ENCODE peak calls at places on chromosomes 3 and 15, in five cellular contexts. One of them, this sample, is unnamed.

GRCh38 chr3:8529738-8530525 is 28.3 kb downstream of the LMCD1 start:
- DNase-seq in A549: peak
- DNase-seq in cardiac muscle cell: no peak
- DNase-seq in neural progenitor cell: peak
- DNase-seq in CD4-positive, alpha-beta memory T cell: no peak
- DNase-seq in this sample: peak

GRCh38 chr15:68623301-68623892 is 44.6 kb downstream of the CORO2B start:
- DNase-seq in A549: no peak
- DNase-seq in cardiac muscle cell: no peak
- DNase-seq in neural progenitor cell: peak
- DNase-seq in CD4-positive, alpha-beta memory T cell: no peak
- DNase-seq in this sample: peak

GRCh38 chr15:46442901-46443590 is 808.2 kb downstream of the SQOR start:
- DNase-seq in CD4-positive, alpha-beta memory T cell: no peak
- DNase-seq in A549: no peak
- DNase-seq in cardiac muscle cell: no peak
- DNase-seq in neural progenitor cell: no peak
- DNase-seq in this sample: no peak

GRCh38 chr3:52484680-52485461 is 10.3 kb upstream of the STAB1 start:
- DNase-seq in A549: no peak
- DNase-seq in neural progenitor cell: no peak
- DNase-seq in CD4-positive, alpha-beta memory T cell: no peak
- DNase-seq in cardiac muscle cell: no peak
- DNase-seq in this sample: no peak

GRCh38 chr3:159852821-159853505 is 135.7 kb upstream of the IL12A start:
- DNase-seq in cardiac muscle cell: peak
- DNase-seq in neural progenitor cell: peak
- DNase-seq in CD4-positive, alpha-beta memory T cell: no peak
- DNase-seq in A549: peak
- DNase-seq in this sample: peak

GRCh38 chr3:186044973-186045372 is 63.9 kb downstream of the ETV5 start:
- DNase-seq in CD4-positive, alpha-beta memory T cell: no peak
- DNase-seq in neural progenitor cell: peak
- DNase-seq in cardiac muscle cell: no peak
- DNase-seq in A549: no peak
- DNase-seq in this sample: no peak

GRCh38 chr3:197500812-197501211 is 55.0 kb downstream of the BDH1 start:
- DNase-seq in CD4-positive, alpha-beta memory T cell: no peak
- DNase-seq in A549: no peak
- DNase-seq in cardiac muscle cell: no peak
- DNase-seq in neural progenitor cell: no peak
- DNase-seq in this sample: no peak

GRCh38 chr15:44804303-44805046 is 68.1 kb downstream of the TRIM69 start:
- DNase-seq in A549: no peak
- DNase-seq in CD4-positive, alpha-beta memory T cell: no peak
- DNase-seq in cardiac muscle cell: no peak
- DNase-seq in neural progenitor cell: no peak
- DNase-seq in this sample: no peak

GRCh38 chr3:66468016-66468735 is 32.6 kb downstream of the LRIG1 start:
- DNase-seq in neural progenitor cell: no peak
- DNase-seq in A549: no peak
- DNase-seq in cardiac muscle cell: no peak
- DNase-seq in CD4-positive, alpha-beta memory T cell: no peak
- DNase-seq in this sample: no peak

GRCh38 chr3:15382405-15382923 is 44.9 kb downstream of the METTL6 start:
- DNase-seq in CD4-positive, alpha-beta memory T cell: no peak
- DNase-seq in A549: no peak
- DNase-seq in cardiac muscle cell: no peak
- DNase-seq in neural progenitor cell: no peak
- DNase-seq in this sample: no peak

GRCh38 chr15:78120523-78120922 is 10.7 kb downstream of the CIB2 start:
- DNase-seq in neural progenitor cell: peak
- DNase-seq in cardiac muscle cell: no peak
- DNase-seq in CD4-positive, alpha-beta memory T cell: no peak
- DNase-seq in A549: no peak
- DNase-seq in this sample: no peak
- H3K27ac ChIP-seq in neural progenitor cell: no peak
- H3K27ac ChIP-seq in cardiac muscle cell: peak
- H3K27ac ChIP-seq in CD4-positive, alpha-beta memory T cell: no peak
- H3K27ac ChIP-seq in A549: no peak
- H3K27ac ChIP-seq in this sample: no peak

GRCh38 chr3:41127414-41127813 is 71.9 kb upstream of the CTNNB1 start:
- DNase-seq in cardiac muscle cell: no peak
- DNase-seq in neural progenitor cell: no peak
- DNase-seq in A549: no peak
- DNase-seq in CD4-positive, alpha-beta memory T cell: no peak
- DNase-seq in this sample: no peak
- H3K27ac ChIP-seq in cardiac muscle cell: no peak
- H3K27ac ChIP-seq in neural progenitor cell: no peak
- H3K27ac ChIP-seq in A549: no peak
- H3K27ac ChIP-seq in CD4-positive, alpha-beta memory T cell: no peak
- H3K27ac ChIP-seq in this sample: no peak

GRCh38 chr3:58038675-58039302 is 30.6 kb downstream of the FLNB start:
- DNase-seq in A549: no peak
- DNase-seq in neural progenitor cell: no peak
- DNase-seq in cardiac muscle cell: no peak
- DNase-seq in CD4-positive, alpha-beta memory T cell: no peak
- DNase-seq in this sample: no peak

GRCh38 chr3:58037141-58037910 is 29.1 kb downstream of the FLNB start:
- DNase-seq in neural progenitor cell: no peak
- DNase-seq in A549: no peak
- DNase-seq in CD4-positive, alpha-beta memory T cell: no peak
- DNase-seq in cardiac muscle cell: no peak
- DNase-seq in this sample: no peak

GRCh38 chr3:58036287-58037032 is 28.2 kb downstream of the FLNB start:
- DNase-seq in neural progenitor cell: no peak
- DNase-seq in cardiac muscle cell: no peak
- DNase-seq in A549: no peak
- DNase-seq in CD4-positive, alpha-beta memory T cell: no peak
- DNase-seq in this sample: no peak

GRCh38 chr3:58034738-58035511 is 26.7 kb downstream of the FLNB start:
- DNase-seq in neural progenitor cell: peak
- DNase-seq in cardiac muscle cell: no peak
- DNase-seq in CD4-positive, alpha-beta memory T cell: peak
- DNase-seq in A549: no peak
- DNase-seq in this sample: peak

GRCh38 chr3:58035512-58035867 is 27.3 kb downstream of the FLNB start:
- DNase-seq in cardiac muscle cell: no peak
- DNase-seq in A549: no peak
- DNase-seq in CD4-positive, alpha-beta memory T cell: no peak
- DNase-seq in neural progenitor cell: no peak
- DNase-seq in this sample: no peak
- H3K27ac ChIP-seq in cardiac muscle cell: peak
- H3K27ac ChIP-seq in A549: no peak
- H3K27ac ChIP-seq in CD4-positive, alpha-beta memory T cell: peak
- H3K27ac ChIP-seq in neural progenitor cell: no peak
- H3K27ac ChIP-seq in this sample: no peak

GRCh38 chr15:40103864-40104271 is 4.8 kb downstream of the BMF start:
- DNase-seq in cardiac muscle cell: no peak
- DNase-seq in neural progenitor cell: no peak
- DNase-seq in CD4-positive, alpha-beta memory T cell: no peak
- DNase-seq in A549: no peak
- DNase-seq in this sample: no peak

GRCh38 chr15:40106203-40107161 is 2.2 kb downstream of the BMF start:
- DNase-seq in A549: peak
- DNase-seq in neural progenitor cell: peak
- DNase-seq in cardiac muscle cell: peak
- DNase-seq in CD4-positive, alpha-beta memory T cell: no peak
- DNase-seq in this sample: peak

GRCh38 chr15:40105517-40106202 is 3.0 kb downstream of the BMF start:
- DNase-seq in neural progenitor cell: no peak
- DNase-seq in cardiac muscle cell: no peak
- DNase-seq in A549: no peak
- DNase-seq in CD4-positive, alpha-beta memory T cell: no peak
- DNase-seq in this sample: no peak

GRCh38 chr15:40104296-40104864 is 4.3 kb downstream of the BMF start:
- DNase-seq in A549: no peak
- DNase-seq in neural progenitor cell: no peak
- DNase-seq in cardiac muscle cell: no peak
- DNase-seq in CD4-positive, alpha-beta memory T cell: no peak
- DNase-seq in this sample: no peak

DNA sequence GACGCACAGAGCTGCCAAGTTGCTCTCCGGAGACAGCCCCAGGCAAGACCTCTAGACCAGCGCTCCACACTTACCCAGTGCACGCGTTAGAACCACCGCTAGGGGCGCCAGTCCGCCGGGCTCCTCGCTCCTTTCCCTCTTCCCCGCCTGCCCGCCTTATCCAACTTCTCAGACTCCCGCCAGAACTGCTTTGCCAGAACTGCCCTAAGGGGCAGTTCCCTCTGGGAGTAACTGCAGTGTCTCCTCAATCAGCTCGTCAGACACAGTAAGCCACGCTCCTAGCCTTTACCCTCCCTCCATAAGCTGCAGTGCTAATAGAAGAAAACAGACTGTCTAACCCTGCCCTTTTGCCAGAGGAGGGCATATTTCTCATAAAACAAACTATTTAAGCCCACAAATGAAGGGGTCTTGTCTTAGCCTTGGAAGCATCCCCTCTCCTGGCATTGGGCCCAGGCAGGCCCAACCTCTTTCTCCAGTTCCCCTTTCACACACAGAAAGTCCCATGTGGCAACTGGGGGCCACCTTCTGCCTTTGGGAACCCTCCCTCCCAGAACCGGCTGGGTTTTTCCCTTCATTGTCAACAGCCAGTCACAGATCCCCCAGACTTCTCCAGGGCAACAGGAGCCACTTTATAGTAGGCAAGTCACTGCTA is 3.7 kb downstream of the BMF start:
- DNase-seq in A549: peak
- DNase-seq in neural progenitor cell: peak
- DNase-seq in cardiac muscle cell: peak
- DNase-seq in CD4-positive, alpha-beta memory T cell: peak
- DNase-seq in this sample: peak
- H3K27ac ChIP-seq in A549: peak
- H3K27ac ChIP-seq in neural progenitor cell: no peak
- H3K27ac ChIP-seq in cardiac muscle cell: no peak
- H3K27ac ChIP-seq in CD4-positive, alpha-beta memory T cell: no peak
- H3K27ac ChIP-seq in this sample: peak

GRCh38 chr3:40505599-40506462 is at the start of gene ZNF620:
- DNase-seq in cardiac muscle cell: peak
- DNase-seq in CD4-positive, alpha-beta memory T cell: peak
- DNase-seq in A549: peak
- DNase-seq in neural progenitor cell: peak
- DNase-seq in this sample: peak

GRCh38 chr3:40499952-40500351 is 5.9 kb upstream of the ZNF620 start:
- DNase-seq in A549: no peak
- DNase-seq in neural progenitor cell: no peak
- DNase-seq in CD4-positive, alpha-beta memory T cell: no peak
- DNase-seq in cardiac muscle cell: no peak
- DNase-seq in this sample: no peak

GRCh38 chr3:40504636-40505430 is 1.0 kb upstream of the ZNF620 start:
- DNase-seq in CD4-positive, alpha-beta memory T cell: no peak
- DNase-seq in neural progenitor cell: no peak
- DNase-seq in A549: no peak
- DNase-seq in cardiac muscle cell: no peak
- DNase-seq in this sample: no peak
- H3K27ac ChIP-seq in CD4-positive, alpha-beta memory T cell: no peak
- H3K27ac ChIP-seq in neural progenitor cell: no peak
- H3K27ac ChIP-seq in A549: no peak
- H3K27ac ChIP-seq in cardiac muscle cell: no peak
- H3K27ac ChIP-seq in this sample: no peak

GRCh38 chr3:195900426-195901355 is 7.7 kb downstream of the TNK2 start:
- DNase-seq in A549: no peak
- DNase-seq in cardiac muscle cell: no peak
- DNase-seq in CD4-positive, alpha-beta memory T cell: peak
- DNase-seq in neural progenitor cell: no peak
- DNase-seq in this sample: no peak
- H3K27ac ChIP-seq in A549: no peak
- H3K27ac ChIP-seq in cardiac muscle cell: no peak
- H3K27ac ChIP-seq in CD4-positive, alpha-beta memory T cell: no peak
- H3K27ac ChIP-seq in neural progenitor cell: no peak
- H3K27ac ChIP-seq in this sample: no peak

GRCh38 chr3:77466562-77466961 is 426.7 kb downstream of the ROBO2 start:
- DNase-seq in neural progenitor cell: no peak
- DNase-seq in cardiac muscle cell: no peak
- DNase-seq in CD4-positive, alpha-beta memory T cell: no peak
- DNase-seq in A549: no peak
- DNase-seq in this sample: no peak
- H3K27ac ChIP-seq in neural progenitor cell: no peak
- H3K27ac ChIP-seq in cardiac muscle cell: no peak
- H3K27ac ChIP-seq in CD4-positive, alpha-beta memory T cell: no peak
- H3K27ac ChIP-seq in A549: no peak
- H3K27ac ChIP-seq in this sample: no peak